ENCODE peak calls at places on chromosomes 12 and 14, in six cellular contexts. S is nephron progenitor cell; V is T-helper 1 cell; W is activated CD4-positive, alpha-beta T cell treated with anti-CD3 and anti-CD28 coated beads for 24 hours; A is activated T-helper 2 cell treated with anti-CD3 and anti-CD28 coated beads, Interferon-gamma antibody, Interleukin-2, Interleukin-4, amounts not matched to agents 10 μg/mL and 5 μg/mL and 100 μg/mL, durations not matched to agents 14 hours and 24 hours and 36 hours; L is activated T-cell treated with anti-CD3 and anti-CD28 coated beads, Interleukin-2, amount 50 U/mL, for 1 hour. E is an unnamed sample.

GRCh38 chr14:50023671-50024490 is 92.5 kb downstream of the VCPKMT start:
- DNase-seq in S (no peak), V (no peak), W (no peak), A (no peak), L (no peak), E (no peak)

GRCh38 chr12:27870939-27871338 is 90.9 kb upstream of the MANSC4 start:
- DNase-seq in S (no peak), V (no peak), W (no peak), A (no peak), L (no peak), E (no peak)

GRCh38 chr14:100616854-100617714 is 29.9 kb upstream of the BEGAIN start:
- DNase-seq in S (no peak), V (peak; percentile 6), W (no peak), A (no peak), L (peak; percentile 12), E (no peak)

GRCh38 chr12:124059752-124060151 is 86.7 kb downstream of the ZNF664 start:
- DNase-seq in S (no peak), V (no peak), W (no peak), A (no peak), L (no peak), E (no peak)

GRCh38 chr14:95258754-95259593 is 60.7 kb downstream of the CLMN start:
- DNase-seq in S (no peak), V (no peak), W (no peak), A (no peak), L (no peak), E (no peak)

GRCh38 chr12:20505056-20505455 is 136.7 kb downstream of the PDE3A start:
- DNase-seq in S (no peak), V (no peak), W (no peak), A (no peak), L (no peak), E (no peak)

GRCh38 chr12:65656156-65656885 is 168.0 kb upstream of the HMGA2 start:
- DNase-seq in S (no peak), V (no peak), W (no peak), A (no peak), L (no peak), E (no peak)

GRCh38 chr14:26276757-26277156 is 321.1 kb downstream of the NOVA1 start:
- DNase-seq in S (peak; percentile 27), V (no peak), W (no peak), A (no peak), L (no peak), E (peak; percentile 59)

GRCh38 chr14:55000381-55000780 is 26.5 kb downstream of the WDHD1 start:
- DNase-seq in S (no peak), V (no peak), W (no peak), A (no peak), L (no peak), E (no peak)

GRCh38 chr14:91123201-91123600 is 9.3 kb downstream of the DGLUCY start:
- DNase-seq in S (no peak), V (no peak), W (no peak), A (no peak), L (no peak), E (no peak)

GRCh38 chr12:126784328-126784921 is 1482.5 kb upstream of the TMEM132C start:
- DNase-seq in S (peak; percentile 50), V (peak; percentile 3), W (no peak), A (no peak), L (no peak), E (peak; percentile 61)

GRCh38 chr12:57771271-57771872 is 533 bp downstream of the METTL1 start:
- DNase-seq in S (peak; percentile 88), V (peak; percentile 81), W (peak; percentile 90), A (peak; percentile 85), L (no peak), E (peak; percentile 87)

GRCh38 chr12:31033681-31034080 is 40.0 kb upstream of the DDX11 start:
- DNase-seq in S (no peak), V (no peak), W (no peak), A (no peak), L (no peak), E (no peak)

GRCh38 chr12:62787023-62787422 is 147.9 kb downstream of the PPM1H start:
- DNase-seq in S (no peak), V (no peak), W (no peak), A (no peak), L (no peak), E (no peak)

GRCh38 chr12:116483959-116484699 is 75.1 kb upstream of the MAP1LC3B2 start:
- DNase-seq in S (no peak), V (no peak), W (no peak), A (no peak), L (no peak), E (no peak)

GRCh38 chr14:47194051-47194450 is 481.4 kb downstream of the MDGA2 start:
- DNase-seq in S (no peak), V (no peak), W (no peak), A (no peak), L (no peak), E (no peak)

GRCh38 chr14:94542111-94542810 is 19.0 kb upstream of the SERPINA4 start:
- DNase-seq in S (no peak), V (no peak), W (no peak), A (no peak), L (no peak), E (no peak)